ENCODE peak calls at places on chromosomes 5 and 9, in six cellular contexts. One of them, this sample, is unnamed.
A peak's percentile ranks its signal among the peaks of the same experiment; 100 is the strongest.

GRCh38 chr5:93189707-93190120 is 391.3 kb downstream of the NR2F1-AS1 start:
- DNase-seq in progenitor cell of endocrine pancreas: no peak
- DNase-seq in activated T-helper 9 cell treated with anti-CD3 and anti-CD28 coated beads, Interleukin-2, amount 50 U/mL, for 16 hours: no peak
- DNase-seq in substantia nigra: no peak
- DNase-seq in body of pancreas: no peak
- DNase-seq in stimulated activated CD4-positive, alpha-beta T cell treated with anti-CD3 and anti-CD28 coated beads, TNF-alpha, amount 100 ng/mL, for 48 hours: no peak
- DNase-seq in this sample: no peak

GRCh38 chr9:109861918-109862317 is 81.9 kb downstream of the PALM2AKAP2 start:
- DNase-seq in substantia nigra: no peak
- DNase-seq in stimulated activated CD4-positive, alpha-beta T cell treated with anti-CD3 and anti-CD28 coated beads, TNF-alpha, amount 100 ng/mL, for 48 hours: no peak
- DNase-seq in activated T-helper 9 cell treated with anti-CD3 and anti-CD28 coated beads, Interleukin-2, amount 50 U/mL, for 16 hours: no peak
- DNase-seq in body of pancreas: no peak
- DNase-seq in progenitor cell of endocrine pancreas: no peak
- DNase-seq in this sample: no peak

GRCh38 chr9:35683323-35683722 is 6.4 kb downstream of the TPM2 start:
- DNase-seq in substantia nigra: no peak
- DNase-seq in activated T-helper 9 cell treated with anti-CD3 and anti-CD28 coated beads, Interleukin-2, amount 50 U/mL, for 16 hours: no peak
- DNase-seq in progenitor cell of endocrine pancreas: no peak
- DNase-seq in stimulated activated CD4-positive, alpha-beta T cell treated with anti-CD3 and anti-CD28 coated beads, TNF-alpha, amount 100 ng/mL, for 48 hours: no peak
- DNase-seq in body of pancreas: no peak
- DNase-seq in this sample: no peak

GRCh38 chr9:79588488-79588887 is 16.7 kb downstream of the TLE4 start:
- DNase-seq in stimulated activated CD4-positive, alpha-beta T cell treated with anti-CD3 and anti-CD28 coated beads, TNF-alpha, amount 100 ng/mL, for 48 hours: no peak
- DNase-seq in substantia nigra: no peak
- DNase-seq in progenitor cell of endocrine pancreas: no peak
- DNase-seq in body of pancreas: no peak
- DNase-seq in activated T-helper 9 cell treated with anti-CD3 and anti-CD28 coated beads, Interleukin-2, amount 50 U/mL, for 16 hours: no peak
- DNase-seq in this sample: no peak

GRCh38 chr9:117744390-117744789 is 40.2 kb downstream of the TLR4 start:
- DNase-seq in body of pancreas: no peak
- DNase-seq in activated T-helper 9 cell treated with anti-CD3 and anti-CD28 coated beads, Interleukin-2, amount 50 U/mL, for 16 hours: no peak
- DNase-seq in substantia nigra: no peak
- DNase-seq in progenitor cell of endocrine pancreas: no peak
- DNase-seq in stimulated activated CD4-positive, alpha-beta T cell treated with anti-CD3 and anti-CD28 coated beads, TNF-alpha, amount 100 ng/mL, for 48 hours: no peak
- DNase-seq in this sample: no peak

GRCh38 chr5:147479431-147479830 is 30.4 kb downstream of the DPYSL3 start:
- DNase-seq in stimulated activated CD4-positive, alpha-beta T cell treated with anti-CD3 and anti-CD28 coated beads, TNF-alpha, amount 100 ng/mL, for 48 hours: no peak
- DNase-seq in activated T-helper 9 cell treated with anti-CD3 and anti-CD28 coated beads, Interleukin-2, amount 50 U/mL, for 16 hours: no peak
- DNase-seq in substantia nigra: no peak
- DNase-seq in body of pancreas: no peak
- DNase-seq in progenitor cell of endocrine pancreas: no peak
- DNase-seq in this sample: no peak

GRCh38 chr9:132411091-132411508 is 1.1 kb downstream of the CFAP77 start:
- DNase-seq in stimulated activated CD4-positive, alpha-beta T cell treated with anti-CD3 and anti-CD28 coated beads, TNF-alpha, amount 100 ng/mL, for 48 hours: peak; percentile 61
- DNase-seq in progenitor cell of endocrine pancreas: peak; percentile 69
- DNase-seq in activated T-helper 9 cell treated with anti-CD3 and anti-CD28 coated beads, Interleukin-2, amount 50 U/mL, for 16 hours: peak; percentile 54
- DNase-seq in substantia nigra: no peak
- DNase-seq in body of pancreas: peak; percentile 53
- DNase-seq in this sample: no peak

GRCh38 chr9:70470050-70471015 is 55.9 kb upstream of the KLF9 start:
- DNase-seq in stimulated activated CD4-positive, alpha-beta T cell treated with anti-CD3 and anti-CD28 coated beads, TNF-alpha, amount 100 ng/mL, for 48 hours: no peak
- DNase-seq in substantia nigra: no peak
- DNase-seq in body of pancreas: peak; percentile 88
- DNase-seq in activated T-helper 9 cell treated with anti-CD3 and anti-CD28 coated beads, Interleukin-2, amount 50 U/mL, for 16 hours: no peak
- DNase-seq in progenitor cell of endocrine pancreas: no peak
- DNase-seq in this sample: no peak

GRCh38 chr5:60036539-60036938 is 143.0 kb upstream of the PDE4D start:
- DNase-seq in progenitor cell of endocrine pancreas: no peak
- DNase-seq in stimulated activated CD4-positive, alpha-beta T cell treated with anti-CD3 and anti-CD28 coated beads, TNF-alpha, amount 100 ng/mL, for 48 hours: no peak
- DNase-seq in body of pancreas: no peak
- DNase-seq in substantia nigra: no peak
- DNase-seq in activated T-helper 9 cell treated with anti-CD3 and anti-CD28 coated beads, Interleukin-2, amount 50 U/mL, for 16 hours: no peak
- DNase-seq in this sample: no peak

GRCh38 chr5:153552886-153553285 is 62.4 kb downstream of the GRIA1 start:
- DNase-seq in progenitor cell of endocrine pancreas: no peak
- DNase-seq in substantia nigra: no peak
- DNase-seq in stimulated activated CD4-positive, alpha-beta T cell treated with anti-CD3 and anti-CD28 coated beads, TNF-alpha, amount 100 ng/mL, for 48 hours: no peak
- DNase-seq in body of pancreas: no peak
- DNase-seq in activated T-helper 9 cell treated with anti-CD3 and anti-CD28 coated beads, Interleukin-2, amount 50 U/mL, for 16 hours: no peak
- DNase-seq in this sample: no peak

GRCh38 chr9:91407580-91408275 is 15.9 kb downstream of the NFIL3 start:
- DNase-seq in body of pancreas: no peak
- DNase-seq in activated T-helper 9 cell treated with anti-CD3 and anti-CD28 coated beads, Interleukin-2, amount 50 U/mL, for 16 hours: no peak
- DNase-seq in substantia nigra: no peak
- DNase-seq in stimulated activated CD4-positive, alpha-beta T cell treated with anti-CD3 and anti-CD28 coated beads, TNF-alpha, amount 100 ng/mL, for 48 hours: no peak
- DNase-seq in progenitor cell of endocrine pancreas: no peak
- DNase-seq in this sample: no peak

GRCh38 chr5:102295534-102296228 is 403 bp downstream of the SLCO4C1 start:
- DNase-seq in substantia nigra: no peak
- DNase-seq in activated T-helper 9 cell treated with anti-CD3 and anti-CD28 coated beads, Interleukin-2, amount 50 U/mL, for 16 hours: no peak
- DNase-seq in body of pancreas: peak; percentile 40
- DNase-seq in stimulated activated CD4-positive, alpha-beta T cell treated with anti-CD3 and anti-CD28 coated beads, TNF-alpha, amount 100 ng/mL, for 48 hours: no peak
- DNase-seq in progenitor cell of endocrine pancreas: peak; percentile 24
- DNase-seq in this sample: no peak

GRCh38 chr9:124302921-124303320 is 45.2 kb downstream of the NEK6 start:
- DNase-seq in body of pancreas: no peak
- DNase-seq in stimulated activated CD4-positive, alpha-beta T cell treated with anti-CD3 and anti-CD28 coated beads, TNF-alpha, amount 100 ng/mL, for 48 hours: no peak
- DNase-seq in substantia nigra: no peak
- DNase-seq in activated T-helper 9 cell treated with anti-CD3 and anti-CD28 coated beads, Interleukin-2, amount 50 U/mL, for 16 hours: no peak
- DNase-seq in progenitor cell of endocrine pancreas: no peak
- DNase-seq in this sample: no peak

GRCh38 chr5:103523319-103523718 is 39.3 kb downstream of the NUDT12 start:
- DNase-seq in substantia nigra: no peak
- DNase-seq in body of pancreas: no peak
- DNase-seq in activated T-helper 9 cell treated with anti-CD3 and anti-CD28 coated beads, Interleukin-2, amount 50 U/mL, for 16 hours: no peak
- DNase-seq in stimulated activated CD4-positive, alpha-beta T cell treated with anti-CD3 and anti-CD28 coated beads, TNF-alpha, amount 100 ng/mL, for 48 hours: no peak
- DNase-seq in progenitor cell of endocrine pancreas: no peak
- DNase-seq in this sample: no peak

GRCh38 chr9:6367128-6367741 is 39.1 kb downstream of the TPD52L3 start:
- DNase-seq in substantia nigra: no peak
- DNase-seq in body of pancreas: no peak
- DNase-seq in progenitor cell of endocrine pancreas: no peak
- DNase-seq in stimulated activated CD4-positive, alpha-beta T cell treated with anti-CD3 and anti-CD28 coated beads, TNF-alpha, amount 100 ng/mL, for 48 hours: no peak
- DNase-seq in activated T-helper 9 cell treated with anti-CD3 and anti-CD28 coated beads, Interleukin-2, amount 50 U/mL, for 16 hours: no peak
- DNase-seq in this sample: no peak

GRCh38 chr5:172692981-172693380 is 51.9 kb downstream of the NEURL1B start:
- DNase-seq in progenitor cell of endocrine pancreas: no peak
- DNase-seq in stimulated activated CD4-positive, alpha-beta T cell treated with anti-CD3 and anti-CD28 coated beads, TNF-alpha, amount 100 ng/mL, for 48 hours: no peak
- DNase-seq in substantia nigra: no peak
- DNase-seq in body of pancreas: no peak
- DNase-seq in activated T-helper 9 cell treated with anti-CD3 and anti-CD28 coated beads, Interleukin-2, amount 50 U/mL, for 16 hours: no peak
- DNase-seq in this sample: no peak

GRCh38 chr5:153756540-153756939 is 266.1 kb downstream of the GRIA1 start:
- DNase-seq in body of pancreas: no peak
- DNase-seq in activated T-helper 9 cell treated with anti-CD3 and anti-CD28 coated beads, Interleukin-2, amount 50 U/mL, for 16 hours: no peak
- DNase-seq in progenitor cell of endocrine pancreas: no peak
- DNase-seq in stimulated activated CD4-positive, alpha-beta T cell treated with anti-CD3 and anti-CD28 coated beads, TNF-alpha, amount 100 ng/mL, for 48 hours: no peak
- DNase-seq in substantia nigra: no peak
- DNase-seq in this sample: no peak

GRCh38 chr5:80406980-80407734 is 707 bp upstream of the ZFYVE16 start:
- DNase-seq in substantia nigra: no peak
- DNase-seq in body of pancreas: peak; percentile 25
- DNase-seq in progenitor cell of endocrine pancreas: no peak
- DNase-seq in activated T-helper 9 cell treated with anti-CD3 and anti-CD28 coated beads, Interleukin-2, amount 50 U/mL, for 16 hours: no peak
- DNase-seq in stimulated activated CD4-positive, alpha-beta T cell treated with anti-CD3 and anti-CD28 coated beads, TNF-alpha, amount 100 ng/mL, for 48 hours: peak; percentile 1
- DNase-seq in this sample: peak; percentile 19

GRCh38 chr5:176817369-176817841 is 7.0 kb downstream of the UNC5A start:
- DNase-seq in substantia nigra: no peak
- DNase-seq in stimulated activated CD4-positive, alpha-beta T cell treated with anti-CD3 and anti-CD28 coated beads, TNF-alpha, amount 100 ng/mL, for 48 hours: no peak
- DNase-seq in activated T-helper 9 cell treated with anti-CD3 and anti-CD28 coated beads, Interleukin-2, amount 50 U/mL, for 16 hours: no peak
- DNase-seq in progenitor cell of endocrine pancreas: no peak
- DNase-seq in body of pancreas: no peak
- DNase-seq in this sample: no peak

GRCh38 chr9:93093449-93094293 is 2.3 kb upstream of the CARD19 start:
- DNase-seq in body of pancreas: no peak
- DNase-seq in progenitor cell of endocrine pancreas: no peak
- DNase-seq in stimulated activated CD4-positive, alpha-beta T cell treated with anti-CD3 and anti-CD28 coated beads, TNF-alpha, amount 100 ng/mL, for 48 hours: no peak
- DNase-seq in substantia nigra: no peak
- DNase-seq in activated T-helper 9 cell treated with anti-CD3 and anti-CD28 coated beads, Interleukin-2, amount 50 U/mL, for 16 hours: no peak
- DNase-seq in this sample: no peak

GRCh38 chr9:110928604-110929003 is 109.7 kb downstream of the LPAR1 start:
- DNase-seq in body of pancreas: no peak
- DNase-seq in substantia nigra: no peak
- DNase-seq in progenitor cell of endocrine pancreas: no peak
- DNase-seq in stimulated activated CD4-positive, alpha-beta T cell treated with anti-CD3 and anti-CD28 coated beads, TNF-alpha, amount 100 ng/mL, for 48 hours: no peak
- DNase-seq in activated T-helper 9 cell treated with anti-CD3 and anti-CD28 coated beads, Interleukin-2, amount 50 U/mL, for 16 hours: no peak
- DNase-seq in this sample: no peak

GRCh38 chr5:72622152-72622760 is 115.0 kb upstream of the ZNF366 start:
- DNase-seq in stimulated activated CD4-positive, alpha-beta T cell treated with anti-CD3 and anti-CD28 coated beads, TNF-alpha, amount 100 ng/mL, for 48 hours: no peak
- DNase-seq in progenitor cell of endocrine pancreas: no peak
- DNase-seq in substantia nigra: no peak
- DNase-seq in body of pancreas: no peak
- DNase-seq in activated T-helper 9 cell treated with anti-CD3 and anti-CD28 coated beads, Interleukin-2, amount 50 U/mL, for 16 hours: no peak
- DNase-seq in this sample: no peak

GRCh38 chr5:120326651-120327050 is 137.4 kb upstream of the PRR16 start:
- DNase-seq in progenitor cell of endocrine pancreas: no peak
- DNase-seq in activated T-helper 9 cell treated with anti-CD3 and anti-CD28 coated beads, Interleukin-2, amount 50 U/mL, for 16 hours: no peak
- DNase-seq in body of pancreas: no peak
- DNase-seq in substantia nigra: no peak
- DNase-seq in stimulated activated CD4-positive, alpha-beta T cell treated with anti-CD3 and anti-CD28 coated beads, TNF-alpha, amount 100 ng/mL, for 48 hours: no peak
- DNase-seq in this sample: no peak

GRCh38 chr9:69599232-69599971 is 72.8 kb downstream of the APBA1 start:
- DNase-seq in body of pancreas: no peak
- DNase-seq in substantia nigra: no peak
- DNase-seq in activated T-helper 9 cell treated with anti-CD3 and anti-CD28 coated beads, Interleukin-2, amount 50 U/mL, for 16 hours: no peak
- DNase-seq in progenitor cell of endocrine pancreas: no peak
- DNase-seq in stimulated activated CD4-positive, alpha-beta T cell treated with anti-CD3 and anti-CD28 coated beads, TNF-alpha, amount 100 ng/mL, for 48 hours: no peak
- DNase-seq in this sample: no peak

GRCh38 chr9:35028341-35028740 is 38.8 kb downstream of the DNAJB5 start:
- DNase-seq in progenitor cell of endocrine pancreas: no peak
- DNase-seq in stimulated activated CD4-positive, alpha-beta T cell treated with anti-CD3 and anti-CD28 coated beads, TNF-alpha, amount 100 ng/mL, for 48 hours: no peak
- DNase-seq in substantia nigra: no peak
- DNase-seq in body of pancreas: no peak
- DNase-seq in activated T-helper 9 cell treated with anti-CD3 and anti-CD28 coated beads, Interleukin-2, amount 50 U/mL, for 16 hours: no peak
- DNase-seq in this sample: no peak

GRCh38 chr9:15374825-15375224 is 47.9 kb upstream of the SNAPC3 start:
- DNase-seq in progenitor cell of endocrine pancreas: no peak
- DNase-seq in activated T-helper 9 cell treated with anti-CD3 and anti-CD28 coated beads, Interleukin-2, amount 50 U/mL, for 16 hours: no peak
- DNase-seq in stimulated activated CD4-positive, alpha-beta T cell treated with anti-CD3 and anti-CD28 coated beads, TNF-alpha, amount 100 ng/mL, for 48 hours: no peak
- DNase-seq in substantia nigra: no peak
- DNase-seq in body of pancreas: no peak
- DNase-seq in this sample: no peak

GRCh38 chr5:136729901-136730355 is 364.6 kb upstream of the TRPC7 start:
- DNase-seq in body of pancreas: no peak
- DNase-seq in substantia nigra: no peak
- DNase-seq in progenitor cell of endocrine pancreas: no peak
- DNase-seq in activated T-helper 9 cell treated with anti-CD3 and anti-CD28 coated beads, Interleukin-2, amount 50 U/mL, for 16 hours: no peak
- DNase-seq in stimulated activated CD4-positive, alpha-beta T cell treated with anti-CD3 and anti-CD28 coated beads, TNF-alpha, amount 100 ng/mL, for 48 hours: no peak
- DNase-seq in this sample: no peak

GRCh38 chr5:178314961-178315820 is 82.6 kb upstream of the PHYKPL start:
- DNase-seq in stimulated activated CD4-positive, alpha-beta T cell treated with anti-CD3 and anti-CD28 coated beads, TNF-alpha, amount 100 ng/mL, for 48 hours: no peak
- DNase-seq in body of pancreas: peak; percentile 8
- DNase-seq in substantia nigra: no peak
- DNase-seq in activated T-helper 9 cell treated with anti-CD3 and anti-CD28 coated beads, Interleukin-2, amount 50 U/mL, for 16 hours: no peak
- DNase-seq in progenitor cell of endocrine pancreas: no peak
- DNase-seq in this sample: no peak

GRCh38 chr5:151298063-151298462 is 5.5 kb downstream of the SLC36A3 start:
- DNase-seq in body of pancreas: no peak
- DNase-seq in activated T-helper 9 cell treated with anti-CD3 and anti-CD28 coated beads, Interleukin-2, amount 50 U/mL, for 16 hours: no peak
- DNase-seq in progenitor cell of endocrine pancreas: no peak
- DNase-seq in substantia nigra: no peak
- DNase-seq in stimulated activated CD4-positive, alpha-beta T cell treated with anti-CD3 and anti-CD28 coated beads, TNF-alpha, amount 100 ng/mL, for 48 hours: no peak
- DNase-seq in this sample: no peak

GRCh38 chr5:82834151-82834550 is 243.0 kb downstream of the TMEM167A start:
- DNase-seq in substantia nigra: no peak
- DNase-seq in body of pancreas: no peak
- DNase-seq in activated T-helper 9 cell treated with anti-CD3 and anti-CD28 coated beads, Interleukin-2, amount 50 U/mL, for 16 hours: no peak
- DNase-seq in progenitor cell of endocrine pancreas: no peak
- DNase-seq in stimulated activated CD4-positive, alpha-beta T cell treated with anti-CD3 and anti-CD28 coated beads, TNF-alpha, amount 100 ng/mL, for 48 hours: no peak
- DNase-seq in this sample: no peak

GRCh38 chr9:37913480-37914153 is 9.7 kb upstream of the SLC25A51 start:
- DNase-seq in body of pancreas: peak; percentile 76
- DNase-seq in progenitor cell of endocrine pancreas: peak; percentile 76
- DNase-seq in substantia nigra: peak; percentile 81
- DNase-seq in stimulated activated CD4-positive, alpha-beta T cell treated with anti-CD3 and anti-CD28 coated beads, TNF-alpha, amount 100 ng/mL, for 48 hours: peak; percentile 73
- DNase-seq in activated T-helper 9 cell treated with anti-CD3 and anti-CD28 coated beads, Interleukin-2, amount 50 U/mL, for 16 hours: peak; percentile 61
- DNase-seq in this sample: peak; percentile 92

GRCh38 chr5:168177831-168178450 is 113.5 kb upstream of the WWC1 start:
- DNase-seq in progenitor cell of endocrine pancreas: no peak
- DNase-seq in substantia nigra: peak; percentile 10
- DNase-seq in activated T-helper 9 cell treated with anti-CD3 and anti-CD28 coated beads, Interleukin-2, amount 50 U/mL, for 16 hours: no peak
- DNase-seq in body of pancreas: no peak
- DNase-seq in stimulated activated CD4-positive, alpha-beta T cell treated with anti-CD3 and anti-CD28 coated beads, TNF-alpha, amount 100 ng/mL, for 48 hours: no peak
- DNase-seq in this sample: no peak

GRCh38 chr9:99040254-99040653 is 64.7 kb upstream of the TGFBR1 start:
- DNase-seq in activated T-helper 9 cell treated with anti-CD3 and anti-CD28 coated beads, Interleukin-2, amount 50 U/mL, for 16 hours: no peak
- DNase-seq in substantia nigra: no peak
- DNase-seq in progenitor cell of endocrine pancreas: no peak
- DNase-seq in body of pancreas: no peak
- DNase-seq in stimulated activated CD4-positive, alpha-beta T cell treated with anti-CD3 and anti-CD28 coated beads, TNF-alpha, amount 100 ng/mL, for 48 hours: no peak
- DNase-seq in this sample: no peak

GRCh38 chr5:150801117-150801927 is 22.8 kb downstream of the SMIM3 start:
- DNase-seq in progenitor cell of endocrine pancreas: no peak
- DNase-seq in body of pancreas: no peak
- DNase-seq in stimulated activated CD4-positive, alpha-beta T cell treated with anti-CD3 and anti-CD28 coated beads, TNF-alpha, amount 100 ng/mL, for 48 hours: no peak
- DNase-seq in activated T-helper 9 cell treated with anti-CD3 and anti-CD28 coated beads, Interleukin-2, amount 50 U/mL, for 16 hours: no peak
- DNase-seq in substantia nigra: no peak
- DNase-seq in this sample: peak; percentile 25

GRCh38 chr5:140630296-140630695 is 2.7 kb downstream of the CD14 start:
- DNase-seq in substantia nigra: no peak
- DNase-seq in progenitor cell of endocrine pancreas: no peak
- DNase-seq in stimulated activated CD4-positive, alpha-beta T cell treated with anti-CD3 and anti-CD28 coated beads, TNF-alpha, amount 100 ng/mL, for 48 hours: no peak
- DNase-seq in activated T-helper 9 cell treated with anti-CD3 and anti-CD28 coated beads, Interleukin-2, amount 50 U/mL, for 16 hours: no peak
- DNase-seq in body of pancreas: no peak
- DNase-seq in this sample: no peak

GRCh38 chr9:14018061-14018460 is 295.9 kb downstream of the NFIB start:
- DNase-seq in substantia nigra: no peak
- DNase-seq in activated T-helper 9 cell treated with anti-CD3 and anti-CD28 coated beads, Interleukin-2, amount 50 U/mL, for 16 hours: no peak
- DNase-seq in body of pancreas: peak; percentile 37
- DNase-seq in progenitor cell of endocrine pancreas: no peak
- DNase-seq in stimulated activated CD4-positive, alpha-beta T cell treated with anti-CD3 and anti-CD28 coated beads, TNF-alpha, amount 100 ng/mL, for 48 hours: no peak
- DNase-seq in this sample: no peak

This sample was measured in tibial nerve.